ENCODE peak calls at places on chromosome 2, in five cellular contexts. U, C, O, Q and K are unnamed samples.

GRCh38 chr2:228023619-228024018 is 152.2 kb downstream of the DAW1 start:
- DNase-seq in C (peak), O (no peak), U (no peak), Q (no peak), K (no peak)

GRCh38 chr2:29495536-29495935 is 380.3 kb downstream of the CLIP4 start:
- DNase-seq in Q (peak), O (no peak), C (no peak), U (no peak), K (no peak)

GRCh38 chr2:70645733-70646420 is 92.3 kb upstream of the TGFA start:
- DNase-seq in O (no peak), U (no peak), C (no peak), Q (peak), K (no peak)

GRCh38 chr2:135820003-135820618 is 16.9 kb downstream of the LCT start:
- DNase-seq in C (no peak), O (peak), U (peak), Q (no peak), K (peak)

GRCh38 chr2:219446101-219446504 is 11.5 kb downstream of the SPEG start:
- DNase-seq in U (no peak), O (no peak), Q (peak), C (no peak), K (no peak)

GRCh38 chr2:179331066-179331465 is 66.4 kb upstream of the SESTD1 start:
- DNase-seq in Q (no peak), U (no peak), C (no peak), O (no peak), K (no peak)

GRCh38 chr2:190121971-190122370 is 59.4 kb upstream of the MSTN start:
- DNase-seq in U (no peak), O (peak), C (no peak), Q (no peak), K (no peak)

GRCh38 chr2:50529600-50530218 is 502.2 kb downstream of the NRXN1 start:
- DNase-seq in C (peak), Q (peak), O (no peak), U (no peak), K (peak)

GRCh38 chr2:127052771-127053691 is 53.9 kb downstream of the BIN1 start:
- DNase-seq in O (no peak), C (no peak), U (no peak), Q (no peak), K (no peak)

GRCh38 chr2:86441392-86441788 is 219 bp downstream of the KDM3A start:
- DNase-seq in Q (no peak), O (no peak), U (no peak), C (no peak), K (no peak)

GRCh38 chr2:131125195-131125757 is 20.1 kb downstream of the PLEKHB2 start:
- DNase-seq in O (no peak), U (no peak), C (no peak), Q (no peak), K (no peak)

GRCh38 chr2:132766573-132766972 is 96.6 kb upstream of the LYPD1 start:
- DNase-seq in Q (peak), C (no peak), O (no peak), U (no peak), K (no peak)

GRCh38 chr2:11765501-11765900 is 19.1 kb downstream of the LPIN1 start:
- DNase-seq in Q (no peak), O (no peak), U (no peak), C (no peak), K (no peak)

GRCh38 chr2:27833931-27834330 is 56.3 kb downstream of the RBKS start:
- DNase-seq in U (no peak), Q (peak), O (no peak), C (no peak), K (no peak)

GRCh38 chr2:219058541-219059374 is 2.0 kb downstream of the IHH start:
- DNase-seq in O (no peak), U (peak), C (no peak), Q (peak), K (no peak)